ENCODE peak calls at places on chromosomes 11 and 22, in four cellular contexts. G is gastrocnemius medialis; Y is Jurkat, Clone E6-1; I is endothelial cell. W is an unnamed sample.

GRCh38 chr22:41273128-41273527 is 12.9 kb downstream of the RANGAP1 start:
- DNase-seq in G (no peak), Y (no peak), I (no peak), W (no peak)

GRCh38 chr22:44399906-44400762 is 87.4 kb upstream of the SHISAL1 start:
- DNase-seq in G (no peak), Y (no peak), I (peak), W (no peak)

GRCh38 chr11:45041556-45041955 is 90.9 kb upstream of the TP53I11 start:
- DNase-seq in G (no peak), Y (no peak), I (no peak), W (no peak)

GRCh38 chr22:17120281-17120680 is 879 bp downstream of the TMEM121B start:
- DNase-seq in G (no peak), Y (no peak), I (peak), W (peak)

GRCh38 chr22:49760280-49760629 is 67.4 kb downstream of the BRD1 start:
- DNase-seq in G (no peak), Y (no peak), I (no peak), W (no peak)

GRCh38 chr22:42222140-42222539 is 48.3 kb downstream of the TCF20 start:
- DNase-seq in G (no peak), Y (no peak), I (no peak), W (no peak)

GRCh38 chr11:132114185-132114584 is 743.8 kb downstream of the NTM start:
- DNase-seq in G (no peak), Y (no peak), I (peak), W (no peak)

GRCh38 chr22:31104869-31105268 is 2.5 kb downstream of the SELENOM start:
- DNase-seq in G (no peak), Y (no peak), I (peak), W (no peak)

GRCh38 chr11:27456140-27456801 is 16.3 kb downstream of the LGR4 start:
- DNase-seq in G (no peak), Y (no peak), I (no peak), W (no peak)

GRCh38 chr11:69355346-69355940 is 61.5 kb downstream of the MYEOV start:
- DNase-seq in G (no peak), Y (no peak), I (no peak), W (no peak)

GRCh38 chr11:81470446-81470845 is 1263.2 kb downstream of the FAM181B start:
- DNase-seq in G (no peak), Y (no peak), I (no peak), W (no peak)

GRCh38 chr11:47469411-47470179 is 20.7 kb upstream of the RAPSN start:
- DNase-seq in G (no peak), Y (no peak), I (no peak), W (no peak)

GRCh38 chr22:37782340-37783168 is 25.2 kb upstream of the GCAT start:
- DNase-seq in G (no peak), Y (no peak), I (no peak), W (no peak)

GRCh38 chr11:116312560-116313340 is 460.0 kb downstream of the BUD13 start:
- DNase-seq in G (peak), Y (peak), I (no peak), W (peak)

GRCh38 chr11:65588199-65589054 is 7.2 kb downstream of the KCNK7 start:
- DNase-seq in G (peak), Y (peak), I (peak), W (peak)

GRCh38 chr11:27427183-27427980 is 45.2 kb downstream of the LGR4 start:
- DNase-seq in G (no peak), Y (no peak), I (no peak), W (no peak)

GRCh38 chr11:12691473-12691872 is 17.3 kb downstream of the TEAD1 start:
- DNase-seq in G (no peak), Y (no peak), I (no peak), W (no peak)

GRCh38 chr11:94305146-94305545 is 766 bp downstream of the IZUMO1R start:
- DNase-seq in G (no peak), Y (no peak), I (no peak), W (no peak)

GRCh38 chr11:66066751-66067150 is 3.3 kb upstream of the PACS1 start:
- DNase-seq in G (no peak), Y (no peak), I (no peak), W (no peak)

GRCh38 chr22:17810570-17811116 is 36.4 kb upstream of the BID start:
- DNase-seq in G (no peak), Y (no peak), I (no peak), W (no peak)

GRCh38 chr11:64605248-64605560 is 14.2 kb downstream of the SLC22A12 start:
- DNase-seq in G (no peak), Y (no peak), I (no peak), W (no peak)

GRCh38 chr11:7612661-7613393 is 60.5 kb downstream of the CYB5R2 start:
- DNase-seq in G (no peak), Y (no peak), I (no peak), W (no peak)

GRCh38 chr22:19292262-19293230 is 1.0 kb upstream of the CLTCL1 start:
- DNase-seq in G (peak), Y (no peak), I (no peak), W (peak)

GRCh38 chr22:38850941-38851849 is 7.4 kb upstream of the NPTXR start:
- DNase-seq in G (no peak), Y (no peak), I (no peak), W (no peak)

GRCh38 chr22:45212306-45212709 is 28.4 kb downstream of the KIAA0930 start:
- DNase-seq in G (peak), Y (no peak), I (peak), W (peak)

GRCh38 chr22:31218565-31219262 is 6.6 kb downstream of the LIMK2 start:
- DNase-seq in G (no peak), Y (no peak), I (no peak), W (no peak)

W was measured in psoas muscle.